ENCODE peak calls at places on chromosome 16, in four cellular contexts. M is IMR-90, L is thyroid gland, C is tibial nerve. I is an unnamed sample.

GRCh38 chr16:70800306-70800705 is 652 bp downstream of the VAC14 start:
- DNase-seq in M (no peak), L (no peak), C (no peak), I (no peak)

GRCh38 chr16:9068886-9069285 is 22.6 kb upstream of the HAPSTR1 start:
- DNase-seq in M (no peak), L (no peak), C (no peak), I (no peak)

GRCh38 chr16:66364959-66365306 is 1.6 kb upstream of the CDH5 start:
- DNase-seq in M (no peak), L (no peak), C (no peak), I (no peak)

GRCh38 chr16:52283018-52283417 is 263.9 kb downstream of the TOX3 start:
- DNase-seq in M (peak; percentile 29), L (no peak), C (no peak), I (no peak)

GRCh38 chr16:9300252-9300651 is 208.8 kb downstream of the HAPSTR1 start:
- DNase-seq in M (no peak), L (no peak), C (no peak), I (no peak)

GRCh38 chr16:75282811-75283281 is 31.4 kb upstream of the BCAR1 start:
- DNase-seq in M (peak; percentile 45), L (no peak), C (no peak), I (no peak)

GRCh38 chr16:3087243-3087791 is 11.8 kb downstream of the ZSCAN10 start:
- DNase-seq in M (no peak), L (no peak), C (no peak), I (no peak)

GRCh38 chr16:9079430-9079812 is 12.0 kb upstream of the HAPSTR1 start:
- DNase-seq in M (no peak), L (no peak), C (no peak), I (no peak)

GRCh38 chr16:57194512-57194911 is 8.4 kb downstream of the RSPRY1 start:
- DNase-seq in M (peak; percentile 94), L (no peak), C (no peak), I (no peak)

GRCh38 chr16:31201511-31202401 is 804 bp downstream of the PYCARD start:
- DNase-seq in M (no peak), L (no peak), C (no peak), I (no peak)

GRCh38 chr16:1208239-1208830 is 16.7 kb downstream of the TPSG1 start:
- DNase-seq in M (no peak), L (no peak), C (no peak), I (no peak)

GRCh38 chr16:51150894-51151320 is at the start of gene SALL1:
- DNase-seq in M (no peak), L (no peak), C (no peak), I (no peak)
- H3K27ac ChIP-seq in M (peak within 1 kb of the TSS; percentile 90), L (peak within 1 kb of the TSS; percentile 99), C (peak within 1 kb of the TSS; percentile 74), I (peak within 1 kb of the TSS; percentile 31)

GRCh38 chr16:67483150-67483549 is at the start of gene AGRP:
- DNase-seq in M (no peak), L (no peak), C (no peak), I (no peak)
- H3K4me3 ChIP-seq in M (no peak within 1 kb of the TSS), L (no peak within 1 kb of the TSS), C (no peak within 1 kb of the TSS), I (peak within 1 kb of the TSS; percentile 89)

GRCh38 chr16:58198022-58198683 is at the start of gene CSNK2A2:
- DNase-seq in M (peak; percentile 56), L (peak; percentile 75), C (no peak), I (peak; percentile 72)
- H3K27ac ChIP-seq in M (peak within 1 kb of the TSS; percentile 48), L (no peak within 1 kb of the TSS), C (peak within 1 kb of the TSS; percentile 78), I (peak within 1 kb of the TSS; percentile 53)

GRCh38 chr16:15846510-15846909 is 10.3 kb downstream of the MYH11 start:
- DNase-seq in M (no peak), L (no peak), C (no peak), I (no peak)

GRCh38 chr16:15854061-15854460 is 2.8 kb downstream of the MYH11 start:
- DNase-seq in M (no peak), L (no peak), C (no peak), I (no peak)

GRCh38 chr16:15847621-15848175 is 9.1 kb downstream of the MYH11 start:
- DNase-seq in M (no peak), L (peak; percentile 18), C (no peak), I (no peak)

GRCh38 chr16:15853021-15853420 is 3.8 kb downstream of the MYH11 start:
- DNase-seq in M (no peak), L (no peak), C (no peak), I (no peak)

DNA sequence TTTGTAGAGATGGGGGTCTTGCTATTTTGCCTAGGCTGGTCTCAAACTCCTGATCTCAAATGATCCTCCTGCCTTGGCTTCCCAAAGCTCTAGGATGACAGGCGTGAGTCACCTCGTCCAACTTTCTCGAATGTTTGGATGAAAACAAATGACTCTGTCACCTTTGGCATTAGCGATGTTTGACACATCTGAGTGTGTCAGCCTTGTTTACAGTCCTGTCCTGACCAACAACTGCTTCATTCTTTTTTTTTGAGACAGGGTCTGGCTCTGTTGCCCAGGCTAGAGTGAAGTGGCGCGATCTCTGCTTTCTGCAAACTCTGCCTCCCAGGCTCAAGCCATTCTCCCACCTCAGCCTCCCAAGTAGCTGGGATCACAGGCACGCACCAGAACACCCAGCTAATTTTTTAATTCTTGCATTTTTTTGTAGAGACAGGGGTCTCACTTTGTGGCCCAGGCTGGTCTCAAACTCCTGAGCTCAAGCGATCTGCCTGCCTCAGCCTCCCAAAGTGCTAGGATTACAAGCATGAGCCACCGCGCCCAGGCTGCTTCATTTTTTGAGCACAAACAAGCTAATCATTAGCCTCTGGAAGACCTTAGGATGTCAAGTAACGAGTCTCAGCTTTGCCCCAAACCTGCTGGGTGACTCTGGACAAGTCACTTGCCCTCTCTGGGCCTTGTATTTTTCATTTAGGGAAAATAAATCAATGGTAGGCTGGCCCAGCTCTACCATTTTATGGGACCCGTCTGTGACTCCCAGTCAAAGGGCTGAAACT is 7.4 kb downstream of the MYH11 start:
- DNase-seq in M (no peak), L (no peak), C (no peak), I (no peak)
- H3K4me3 ChIP-seq in M (no peak overlapping the region), L (no peak overlapping the region), C (no peak overlapping the region), I (peak overlapping the region; percentile 76)

DNA sequence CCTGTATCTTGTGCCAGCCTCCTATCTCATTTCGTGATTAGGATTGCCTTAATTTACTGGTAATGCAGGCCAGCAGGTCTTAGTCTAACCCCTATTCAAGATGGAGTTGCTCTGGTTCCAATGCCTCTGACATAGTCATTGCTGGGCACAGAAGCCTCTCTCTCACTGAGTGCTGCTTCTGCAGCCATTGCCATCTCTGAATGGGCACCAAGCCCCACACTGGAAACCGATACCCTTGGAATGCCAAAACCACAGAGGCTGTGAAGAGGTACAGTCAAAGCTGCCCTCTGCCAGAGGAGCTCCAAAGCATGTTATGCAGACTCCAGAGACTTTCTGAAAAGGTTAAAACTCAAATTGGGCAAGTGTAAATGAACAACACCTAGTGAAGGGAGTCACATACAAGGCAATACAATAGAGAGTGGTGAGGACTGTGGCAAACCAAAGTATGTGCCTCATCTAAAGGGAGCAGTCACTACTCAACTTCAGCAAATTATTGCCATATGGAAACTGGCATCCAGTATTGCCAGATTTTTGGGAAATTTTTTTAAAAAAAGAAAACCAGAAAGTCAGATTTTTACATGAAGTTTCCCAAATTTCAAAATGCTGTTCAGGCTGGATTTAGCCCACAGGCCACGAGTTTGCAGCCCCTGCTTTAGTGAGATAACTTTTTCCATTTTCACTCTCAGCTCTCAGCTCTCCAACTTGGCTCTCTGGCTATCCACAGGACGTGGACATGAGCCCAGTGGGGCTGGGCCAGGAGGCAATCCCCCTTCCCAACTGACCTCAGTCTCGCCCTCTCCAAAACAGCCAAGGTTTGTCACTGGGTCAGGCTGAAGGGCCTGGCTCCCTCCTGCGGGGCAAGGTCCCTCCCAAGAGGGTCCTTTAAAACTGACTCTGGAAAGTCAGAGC is 2.1 kb upstream of the MMP2 start:
- DNase-seq in M (no peak), L (no peak), C (no peak), I (no peak)
- H3K27ac ChIP-seq in M (no peak overlapping the region), L (peak overlapping the region; percentile 6), C (peak overlapping the region; percentile 92), I (no peak overlapping the region)

GRCh38 chr16:86576591-86577313 is 1.6 kb upstream of the FOXL1 start:
- DNase-seq in M (no peak), L (no peak), C (no peak), I (no peak)
- H3K4me3 ChIP-seq in M (peak overlapping the region; percentile 60), L (no peak overlapping the region), C (peak overlapping the region; percentile 20), I (peak overlapping the region; percentile 82)

GRCh38 chr16:27320261-27321012 is 6.7 kb downstream of the IL4R start:
- DNase-seq in M (no peak), L (peak; percentile 62), C (no peak), I (no peak)

GRCh38 chr16:27318399-27319256 is 4.9 kb downstream of the IL4R start:
- DNase-seq in M (peak; percentile 48), L (peak; percentile 51), C (no peak), I (peak; percentile 84)

GRCh38 chr16:27322858-27323780 is 9.3 kb downstream of the IL4R start:
- DNase-seq in M (no peak), L (no peak), C (no peak), I (no peak)

GRCh38 chr16:27319257-27319965 is 5.6 kb downstream of the IL4R start:
- DNase-seq in M (no peak), L (no peak), C (no peak), I (peak; percentile 40)

GRCh38 chr16:27321013-27321960 is 7.5 kb downstream of the IL4R start:
- DNase-seq in M (peak; percentile 48), L (no peak), C (no peak), I (no peak)
- H3K27ac ChIP-seq in M (peak overlapping the region; percentile 43), L (peak overlapping the region; percentile 37), C (peak overlapping the region; percentile 43), I (peak overlapping the region; percentile 94)

DNA sequence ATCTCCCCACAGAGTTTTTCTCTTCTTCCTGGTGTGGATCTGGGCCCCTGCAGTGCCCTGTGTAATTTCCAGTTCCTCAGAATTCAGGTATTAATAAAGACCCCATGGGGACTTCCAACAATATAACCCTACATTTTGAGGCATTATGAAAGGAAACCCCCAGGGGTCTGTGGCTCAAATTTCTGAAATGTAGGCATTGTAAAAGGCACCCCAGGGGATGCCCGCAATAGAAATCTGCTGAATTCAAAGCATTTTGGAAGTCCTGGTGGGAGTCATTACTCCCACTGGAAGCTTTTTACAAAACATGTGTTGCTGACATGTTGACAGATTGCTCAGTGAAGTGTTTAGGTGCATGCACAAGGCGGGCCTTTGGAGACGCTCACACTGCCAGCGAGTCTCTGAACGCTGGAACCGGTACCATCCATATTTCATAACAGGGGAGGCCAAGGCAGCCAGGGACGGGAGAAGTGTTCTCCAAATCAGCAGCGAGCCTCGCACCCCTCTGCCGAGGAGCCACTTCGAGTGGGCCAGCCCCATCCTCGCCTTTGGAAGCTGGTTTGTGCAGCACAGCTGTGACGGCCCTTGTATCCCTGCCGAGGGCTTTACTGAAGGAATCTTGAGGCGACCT is 153.9 kb downstream of the ZNF423 start:
- DNase-seq in M (no peak), L (peak; percentile 45), C (peak; percentile 63), I (peak; percentile 80)
- H3K4me3 ChIP-seq in M (no peak overlapping the region), L (no peak overlapping the region), C (no peak overlapping the region), I (peak overlapping the region; percentile 18)

GRCh38 chr16:54136276-54136625 is 150.3 kb downstream of the IRX3 start:
- DNase-seq in M (peak; percentile 59), L (no peak), C (no peak), I (no peak)
- H3K27ac ChIP-seq in M (no peak overlapping the region), L (no peak overlapping the region), C (no peak overlapping the region), I (no peak overlapping the region)

DNA sequence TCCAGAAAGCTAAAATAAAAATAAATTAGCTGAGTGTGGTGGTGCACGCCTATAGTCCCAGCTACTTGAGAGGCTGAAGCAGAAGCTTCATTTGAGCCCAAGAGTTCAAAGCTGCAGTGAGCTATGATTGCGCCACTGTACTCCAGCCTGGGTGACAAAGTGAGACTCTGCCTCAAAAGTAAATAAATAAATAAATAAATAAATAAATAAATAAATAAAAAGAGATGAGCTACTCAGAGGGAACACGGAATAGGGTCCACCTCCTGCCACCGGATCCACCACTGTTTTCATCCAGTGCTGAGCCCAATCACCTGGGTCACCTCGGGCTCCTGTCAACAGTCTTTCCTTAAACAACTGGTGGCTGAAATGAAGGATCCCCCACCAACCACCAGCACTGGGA is 6.7 kb upstream of the DPEP3 start:
- DNase-seq in M (no peak), L (no peak), C (no peak), I (no peak)
- H3K4me3 ChIP-seq in M (no peak overlapping the region), L (no peak overlapping the region), C (no peak overlapping the region), I (no peak overlapping the region)

I was measured in coronary artery.